ENCODE peak calls at places on chromosomes 12 and 14, in nine cellular contexts. One of them, this sample, is unnamed.

GRCh38 chr14:65421201-65421981 is 8.9 kb downstream of the FUT8 start:
- DNase-seq in CD8-positive, alpha-beta T cell: no peak
- DNase-seq in nephron progenitor cell: no peak
- DNase-seq in progenitor cell of endocrine pancreas: no peak
- DNase-seq in pancreas: no peak
- DNase-seq in hepatocyte: no peak
- DNase-seq in uterus: no peak
- DNase-seq in ovary: no peak
- DNase-seq in psoas muscle: no peak
- DNase-seq in this sample: no peak

GRCh38 chr14:54652188-54652889 is 85.4 kb downstream of the SAMD4A start:
- DNase-seq in CD8-positive, alpha-beta T cell: no peak
- DNase-seq in nephron progenitor cell: peak; percentile 35
- DNase-seq in progenitor cell of endocrine pancreas: no peak
- DNase-seq in pancreas: peak; percentile 62
- DNase-seq in hepatocyte: peak; percentile 90
- DNase-seq in uterus: peak; percentile 93
- DNase-seq in ovary: peak; percentile 71
- DNase-seq in psoas muscle: peak; percentile 89
- DNase-seq in this sample: no peak

GRCh38 chr14:26765768-26766550 is 168.1 kb upstream of the NOVA1 start:
- DNase-seq in CD8-positive, alpha-beta T cell: no peak
- DNase-seq in nephron progenitor cell: no peak
- DNase-seq in progenitor cell of endocrine pancreas: no peak
- DNase-seq in pancreas: peak; percentile 14
- DNase-seq in hepatocyte: peak; percentile 12
- DNase-seq in uterus: peak; percentile 50
- DNase-seq in ovary: no peak
- DNase-seq in psoas muscle: peak; percentile 53
- DNase-seq in this sample: no peak

GRCh38 chr12:56377310-56377988 is 14.8 kb upstream of the APOF start:
- DNase-seq in CD8-positive, alpha-beta T cell: no peak
- DNase-seq in nephron progenitor cell: no peak
- DNase-seq in progenitor cell of endocrine pancreas: no peak
- DNase-seq in pancreas: no peak
- DNase-seq in hepatocyte: peak; percentile 44
- DNase-seq in uterus: no peak
- DNase-seq in ovary: no peak
- DNase-seq in psoas muscle: no peak
- DNase-seq in this sample: no peak

GRCh38 chr12:11689591-11690158 is 40.2 kb downstream of the ETV6 start:
- DNase-seq in CD8-positive, alpha-beta T cell: no peak
- DNase-seq in nephron progenitor cell: no peak
- DNase-seq in progenitor cell of endocrine pancreas: no peak
- DNase-seq in pancreas: no peak
- DNase-seq in hepatocyte: no peak
- DNase-seq in uterus: no peak
- DNase-seq in ovary: no peak
- DNase-seq in psoas muscle: no peak
- DNase-seq in this sample: no peak

GRCh38 chr14:37585971-37586759 is 8.9 kb downstream of the FOXA1 start:
- DNase-seq in CD8-positive, alpha-beta T cell: no peak
- DNase-seq in nephron progenitor cell: no peak
- DNase-seq in progenitor cell of endocrine pancreas: no peak
- DNase-seq in pancreas: no peak
- DNase-seq in hepatocyte: no peak
- DNase-seq in uterus: no peak
- DNase-seq in ovary: no peak
- DNase-seq in psoas muscle: no peak
- DNase-seq in this sample: no peak

GRCh38 chr12:8644345-8645248 is 18.0 kb downstream of the MFAP5 start:
- DNase-seq in CD8-positive, alpha-beta T cell: peak; percentile 40
- DNase-seq in nephron progenitor cell: no peak
- DNase-seq in progenitor cell of endocrine pancreas: no peak
- DNase-seq in pancreas: no peak
- DNase-seq in hepatocyte: no peak
- DNase-seq in uterus: no peak
- DNase-seq in ovary: no peak
- DNase-seq in psoas muscle: no peak
- DNase-seq in this sample: no peak

GRCh38 chr14:32075636-32076277 is 1.3 kb upstream of the ARHGAP5 start:
- DNase-seq in CD8-positive, alpha-beta T cell: no peak
- DNase-seq in nephron progenitor cell: no peak
- DNase-seq in progenitor cell of endocrine pancreas: peak; percentile 31
- DNase-seq in pancreas: peak; percentile 65
- DNase-seq in hepatocyte: peak; percentile 73
- DNase-seq in uterus: no peak
- DNase-seq in ovary: peak; percentile 73
- DNase-seq in psoas muscle: no peak
- DNase-seq in this sample: no peak

GRCh38 chr12:21774358-21775129 is at the start of gene KCNJ8:
- DNase-seq in CD8-positive, alpha-beta T cell: no peak
- DNase-seq in nephron progenitor cell: peak; percentile 88
- DNase-seq in progenitor cell of endocrine pancreas: peak; percentile 69
- DNase-seq in pancreas: peak; percentile 94
- DNase-seq in hepatocyte: peak; percentile 62
- DNase-seq in uterus: peak; percentile 85
- DNase-seq in ovary: peak; percentile 85
- DNase-seq in psoas muscle: peak; percentile 81
- DNase-seq in this sample: peak; percentile 21

GRCh38 chr12:29148065-29148957 is 767 bp upstream of the FAR2 start:
- DNase-seq in CD8-positive, alpha-beta T cell: no peak
- DNase-seq in nephron progenitor cell: peak; percentile 7
- DNase-seq in progenitor cell of endocrine pancreas: no peak
- DNase-seq in pancreas: no peak
- DNase-seq in hepatocyte: peak; percentile 19
- DNase-seq in uterus: peak; percentile 52
- DNase-seq in ovary: no peak
- DNase-seq in psoas muscle: peak; percentile 55
- DNase-seq in this sample: peak; percentile 23
- TF ChIP-seq CTCF in CD8-positive, alpha-beta T cell: no peak
- TF ChIP-seq CTCF in nephron progenitor cell: no peak
- TF ChIP-seq CTCF in progenitor cell of endocrine pancreas: no peak
- TF ChIP-seq CTCF in pancreas: no peak
- TF ChIP-seq CTCF in hepatocyte: peak; percentile 14
- TF ChIP-seq CTCF in uterus: no peak
- TF ChIP-seq CTCF in ovary: no peak
- TF ChIP-seq CTCF in psoas muscle: no peak
- TF ChIP-seq CTCF in this sample: no peak

GRCh38 chr12:95217377-95218163 is at the start of the genes FGD6 and VEZT:
- DNase-seq in CD8-positive, alpha-beta T cell: peak; percentile 95
- DNase-seq in nephron progenitor cell: peak; percentile 95
- DNase-seq in progenitor cell of endocrine pancreas: peak; percentile 97
- DNase-seq in pancreas: peak; percentile 99
- DNase-seq in hepatocyte: peak; percentile 99
- DNase-seq in uterus: peak; percentile 99
- DNase-seq in ovary: peak; percentile 98
- DNase-seq in psoas muscle: peak; percentile 99
- DNase-seq in this sample: peak; percentile 63
- TF ChIP-seq CTCF in CD8-positive, alpha-beta T cell: peak; percentile 41
- TF ChIP-seq CTCF in nephron progenitor cell: peak; percentile 40
- TF ChIP-seq CTCF in progenitor cell of endocrine pancreas: peak; percentile 58
- TF ChIP-seq CTCF in pancreas: peak; percentile 50
- TF ChIP-seq CTCF in hepatocyte: peak; percentile 64
- TF ChIP-seq CTCF in uterus: peak; percentile 65
- TF ChIP-seq CTCF in ovary: peak; percentile 84
- TF ChIP-seq CTCF in psoas muscle: peak; percentile 57
- TF ChIP-seq CTCF in this sample: peak; percentile 43

GRCh38 chr14:58994130-58994529 is 194.3 kb upstream of the DAAM1 start:
- DNase-seq in CD8-positive, alpha-beta T cell: no peak
- DNase-seq in nephron progenitor cell: no peak
- DNase-seq in progenitor cell of endocrine pancreas: no peak
- DNase-seq in pancreas: no peak
- DNase-seq in hepatocyte: no peak
- DNase-seq in uterus: no peak
- DNase-seq in ovary: no peak
- DNase-seq in psoas muscle: no peak
- DNase-seq in this sample: no peak
- TF ChIP-seq CTCF in CD8-positive, alpha-beta T cell: no peak
- TF ChIP-seq CTCF in nephron progenitor cell: no peak
- TF ChIP-seq CTCF in progenitor cell of endocrine pancreas: no peak
- TF ChIP-seq CTCF in pancreas: no peak
- TF ChIP-seq CTCF in hepatocyte: no peak
- TF ChIP-seq CTCF in uterus: no peak
- TF ChIP-seq CTCF in ovary: no peak
- TF ChIP-seq CTCF in psoas muscle: no peak
- TF ChIP-seq CTCF in this sample: no peak

DNA sequence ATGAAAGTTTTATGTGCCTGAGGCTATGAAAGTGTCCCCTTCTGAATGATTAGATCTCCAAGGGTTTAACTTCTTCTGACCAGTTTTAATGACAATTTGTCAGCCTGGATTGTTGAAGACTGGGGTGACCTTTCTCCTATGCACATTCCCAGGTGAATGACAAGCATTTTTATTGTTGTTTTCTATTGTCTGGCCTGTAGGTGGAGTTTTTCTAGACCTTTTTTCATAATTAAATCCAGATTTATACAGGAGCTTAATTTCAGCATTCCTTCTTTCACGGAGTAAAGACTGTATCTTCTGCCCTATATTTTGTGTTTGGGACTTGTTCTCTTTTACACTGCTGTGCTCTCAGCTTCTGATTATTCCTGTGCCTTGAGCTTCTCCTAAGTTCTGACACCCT is 125.0 kb upstream of the FAR2 start:
- DNase-seq in CD8-positive, alpha-beta T cell: no peak
- DNase-seq in nephron progenitor cell: no peak
- DNase-seq in progenitor cell of endocrine pancreas: no peak
- DNase-seq in pancreas: no peak
- DNase-seq in hepatocyte: no peak
- DNase-seq in uterus: no peak
- DNase-seq in ovary: no peak
- DNase-seq in psoas muscle: no peak
- DNase-seq in this sample: no peak
- TF ChIP-seq CTCF in CD8-positive, alpha-beta T cell: no peak
- TF ChIP-seq CTCF in nephron progenitor cell: no peak
- TF ChIP-seq CTCF in progenitor cell of endocrine pancreas: peak; percentile 43
- TF ChIP-seq CTCF in pancreas: no peak
- TF ChIP-seq CTCF in hepatocyte: peak; percentile 26
- TF ChIP-seq CTCF in uterus: no peak
- TF ChIP-seq CTCF in ovary: no peak
- TF ChIP-seq CTCF in psoas muscle: no peak
- TF ChIP-seq CTCF in this sample: peak; percentile 6

GRCh38 chr12:52220456-52220855 is 12.6 kb upstream of the KRT7 start:
- DNase-seq in CD8-positive, alpha-beta T cell: no peak
- DNase-seq in nephron progenitor cell: no peak
- DNase-seq in progenitor cell of endocrine pancreas: no peak
- DNase-seq in pancreas: no peak
- DNase-seq in hepatocyte: no peak
- DNase-seq in uterus: no peak
- DNase-seq in ovary: no peak
- DNase-seq in psoas muscle: no peak
- DNase-seq in this sample: no peak

GRCh38 chr12:52223411-52224039 is 9.5 kb upstream of the KRT7 start:
- DNase-seq in CD8-positive, alpha-beta T cell: no peak
- DNase-seq in nephron progenitor cell: no peak
- DNase-seq in progenitor cell of endocrine pancreas: no peak
- DNase-seq in pancreas: no peak
- DNase-seq in hepatocyte: no peak
- DNase-seq in uterus: no peak
- DNase-seq in ovary: no peak
- DNase-seq in psoas muscle: no peak
- DNase-seq in this sample: no peak

GRCh38 chr12:52224154-52224553 is 8.9 kb upstream of the KRT7 start:
- DNase-seq in CD8-positive, alpha-beta T cell: no peak
- DNase-seq in nephron progenitor cell: no peak
- DNase-seq in progenitor cell of endocrine pancreas: no peak
- DNase-seq in pancreas: no peak
- DNase-seq in hepatocyte: no peak
- DNase-seq in uterus: no peak
- DNase-seq in ovary: no peak
- DNase-seq in psoas muscle: no peak
- DNase-seq in this sample: no peak

GRCh38 chr12:52222692-52223091 is 10.4 kb upstream of the KRT7 start:
- DNase-seq in CD8-positive, alpha-beta T cell: no peak
- DNase-seq in nephron progenitor cell: no peak
- DNase-seq in progenitor cell of endocrine pancreas: no peak
- DNase-seq in pancreas: no peak
- DNase-seq in hepatocyte: no peak
- DNase-seq in uterus: no peak
- DNase-seq in ovary: no peak
- DNase-seq in psoas muscle: no peak
- DNase-seq in this sample: no peak

DNA sequence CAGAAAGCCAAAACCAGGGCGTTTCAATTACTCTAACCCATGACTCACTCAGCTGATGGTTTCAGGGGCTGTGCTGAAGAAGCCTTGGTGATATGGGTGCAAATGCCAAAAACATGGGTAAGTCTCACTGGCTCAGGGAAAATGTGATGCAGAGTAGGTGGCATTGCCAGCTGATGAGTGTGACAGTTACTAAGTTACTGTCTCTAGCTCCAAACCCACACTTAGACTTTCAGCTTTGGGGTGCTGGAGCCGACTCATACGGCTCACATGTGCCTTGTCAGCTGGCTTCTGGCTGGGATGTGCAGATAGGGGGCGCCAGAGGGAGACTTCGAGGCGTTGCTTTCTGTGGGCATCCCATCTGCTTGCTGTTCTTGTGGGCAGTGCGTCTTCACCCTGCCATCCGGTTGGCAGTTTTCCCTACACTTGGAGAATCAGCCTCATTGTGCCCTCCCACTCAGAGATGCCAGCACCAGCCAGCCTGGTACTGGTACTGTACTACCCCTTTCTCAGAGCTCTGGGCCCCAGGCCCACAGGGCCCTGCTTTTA is 11.1 kb upstream of the KRT7 start:
- DNase-seq in CD8-positive, alpha-beta T cell: peak; percentile 26
- DNase-seq in nephron progenitor cell: peak; percentile 78
- DNase-seq in progenitor cell of endocrine pancreas: peak; percentile 42
- DNase-seq in pancreas: peak; percentile 71
- DNase-seq in hepatocyte: peak; percentile 64
- DNase-seq in uterus: no peak
- DNase-seq in ovary: no peak
- DNase-seq in psoas muscle: peak; percentile 81
- DNase-seq in this sample: no peak
- TF ChIP-seq CTCF in CD8-positive, alpha-beta T cell: no peak
- TF ChIP-seq CTCF in nephron progenitor cell: peak; percentile 62
- TF ChIP-seq CTCF in progenitor cell of endocrine pancreas: peak; percentile 67
- TF ChIP-seq CTCF in pancreas: peak; percentile 17
- TF ChIP-seq CTCF in hepatocyte: peak; percentile 51
- TF ChIP-seq CTCF in uterus: no peak
- TF ChIP-seq CTCF in ovary: no peak
- TF ChIP-seq CTCF in psoas muscle: peak; percentile 44
- TF ChIP-seq CTCF in this sample: peak; percentile 38

DNA sequence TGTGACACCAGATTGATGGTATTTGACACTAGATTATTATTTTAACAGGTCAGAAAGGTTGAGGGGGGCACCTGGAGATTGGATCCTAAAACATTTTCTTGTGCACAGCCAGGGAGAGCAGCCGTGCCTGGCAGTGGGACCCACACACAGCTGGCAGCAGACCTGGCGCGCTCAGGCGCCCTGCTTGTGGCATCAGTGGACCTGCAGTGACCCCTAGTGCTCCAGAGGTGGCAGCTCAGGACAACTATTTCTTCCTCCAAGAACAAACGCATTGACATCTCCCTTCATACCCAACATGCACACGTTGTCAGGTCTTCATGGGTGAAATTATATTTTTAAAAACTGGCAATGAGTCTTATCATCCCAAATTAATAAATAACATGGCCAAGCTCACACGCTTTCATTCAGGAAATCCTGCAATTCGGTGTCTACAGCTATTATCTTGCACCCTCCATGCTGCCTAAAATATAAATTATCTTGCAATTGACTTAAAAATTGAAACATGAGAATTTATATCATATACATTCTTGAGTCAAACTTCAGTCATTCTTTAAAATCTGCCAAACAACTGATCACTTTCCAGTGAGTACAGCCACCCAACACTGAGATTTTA is 7.7 kb upstream of the TMEM132D start:
- DNase-seq in CD8-positive, alpha-beta T cell: no peak
- DNase-seq in nephron progenitor cell: peak; percentile 71
- DNase-seq in progenitor cell of endocrine pancreas: peak; percentile 55
- DNase-seq in pancreas: peak; percentile 22
- DNase-seq in hepatocyte: peak; percentile 84
- DNase-seq in uterus: no peak
- DNase-seq in ovary: no peak
- DNase-seq in psoas muscle: no peak
- DNase-seq in this sample: no peak
- TF ChIP-seq CTCF in CD8-positive, alpha-beta T cell: no peak
- TF ChIP-seq CTCF in nephron progenitor cell: peak; percentile 95
- TF ChIP-seq CTCF in progenitor cell of endocrine pancreas: peak; percentile 96
- TF ChIP-seq CTCF in pancreas: peak; percentile 59
- TF ChIP-seq CTCF in hepatocyte: peak; percentile 89
- TF ChIP-seq CTCF in uterus: peak; percentile 27
- TF ChIP-seq CTCF in ovary: no peak
- TF ChIP-seq CTCF in psoas muscle: peak; percentile 28
- TF ChIP-seq CTCF in this sample: peak; percentile 87

This sample was measured in D721Med.